ENCODE peak calls at places on chromosomes 2 and 18, in eight cellular contexts. Q is stomach, B is body of pancreas, V is GM12891, M is ovary, D is NB4, G is endothelial cell of umbilical vein, H is HepG2. N is an unnamed sample.

GRCh38 chr2:222468338-222468737 is 44.0 kb downstream of the SGPP2 start:
- DNase-seq in Q (peak), B (peak), V (no peak), M (peak), D (no peak), G (peak), H (peak), N (no peak)

GRCh38 chr2:67854103-67854502 is 208.7 kb downstream of the C1D start:
- DNase-seq in Q (no peak), B (no peak), V (no peak), M (no peak), D (no peak), G (no peak), H (no peak), N (no peak)

GRCh38 chr2:16726147-16726546 is 60.5 kb upstream of the CYRIA start:
- DNase-seq in Q (no peak), B (no peak), V (no peak), M (no peak), D (no peak), G (no peak), H (no peak), N (no peak)

GRCh38 chr2:176121377-176122111 is 975 bp upstream of the HOXD9 start:
- DNase-seq in Q (no peak), B (no peak), V (no peak), M (no peak), D (no peak), G (no peak), H (no peak), N (no peak)

GRCh38 chr2:54456526-54457325 is 599 bp downstream of the SPTBN1 start:
- DNase-seq in Q (no peak), B (peak), V (peak), M (peak), D (peak), G (peak), H (peak), N (peak)

GRCh38 chr18:51051105-51051712 is 21.2 kb downstream of the SMAD4 start:
- DNase-seq in Q (no peak), B (no peak), V (no peak), M (no peak), D (peak), G (peak), H (peak), N (no peak)

GRCh38 chr18:22828171-22828570 is 105.0 kb upstream of the RBBP8 start:
- DNase-seq in Q (no peak), B (no peak), V (no peak), M (no peak), D (no peak), G (no peak), H (no peak), N (no peak)

GRCh38 chr18:46732801-46733200 is 24.1 kb downstream of the ST8SIA5 start:
- DNase-seq in Q (no peak), B (no peak), V (no peak), M (no peak), D (no peak), G (no peak), H (no peak), N (no peak)

GRCh38 chr2:100812141-100812540 is 7.8 kb upstream of the NPAS2 start:
- DNase-seq in Q (no peak), B (no peak), V (no peak), M (no peak), D (no peak), G (no peak), H (no peak), N (no peak)

GRCh38 chr2:111945444-111946293 is 47.3 kb downstream of the MERTK start:
- DNase-seq in Q (no peak), B (no peak), V (no peak), M (no peak), D (no peak), G (no peak), H (peak), N (no peak)

GRCh38 chr2:164314148-164314547 is 307.1 kb downstream of the GRB14 start:
- DNase-seq in Q (no peak), B (peak), V (no peak), M (no peak), D (no peak), G (no peak), H (no peak), N (no peak)

GRCh38 chr2:9675369-9676351 is 44.9 kb upstream of the YWHAQ start:
- DNase-seq in Q (no peak), B (no peak), V (no peak), M (no peak), D (peak), G (peak), H (no peak), N (peak)

GRCh38 chr2:132911726-132912724 is 242.0 kb upstream of the LYPD1 start:
- DNase-seq in Q (no peak), B (peak), V (no peak), M (peak), D (no peak), G (no peak), H (no peak), N (no peak)

GRCh38 chr18:39453882-39454281 is 1888.3 kb upstream of the CELF4 start:
- DNase-seq in Q (no peak), B (no peak), V (no peak), M (no peak), D (no peak), G (peak), H (peak), N (no peak)

GRCh38 chr18:13136056-13136688 is 82.4 kb upstream of the LDLRAD4 start:
- DNase-seq in Q (no peak), B (no peak), V (peak), M (no peak), D (peak), G (no peak), H (no peak), N (no peak)

GRCh38 chr2:164840930-164841718 is 499 bp downstream of the COBLL1 start:
- DNase-seq in Q (peak), B (peak), V (peak), M (peak), D (peak), G (peak), H (peak), N (peak)

GRCh38 chr2:54176577-54176976 is 61.2 kb downstream of the ACYP2 start:
- DNase-seq in Q (no peak), B (peak), V (no peak), M (peak), D (peak), G (peak), H (peak), N (peak)

GRCh38 chr18:25001803-25002202 is 350.2 kb downstream of the ZNF521 start:
- DNase-seq in Q (no peak), B (no peak), V (no peak), M (no peak), D (no peak), G (peak), H (no peak), N (no peak)

GRCh38 chr2:216090369-216090786 is 8.7 kb downstream of the TMEM169 start:
- DNase-seq in Q (no peak), B (no peak), V (no peak), M (no peak), D (no peak), G (no peak), H (no peak), N (no peak)

GRCh38 chr2:25279091-25279651 is 62.6 kb downstream of the DNMT3A start:
- DNase-seq in Q (peak), B (peak), V (peak), M (peak), D (peak), G (peak), H (no peak), N (no peak)

GRCh38 chr2:122705751-122706150 is 950.3 kb downstream of the TSN start:
- DNase-seq in Q (no peak), B (no peak), V (no peak), M (no peak), D (no peak), G (no peak), H (no peak), N (no peak)

GRCh38 chr2:137846993-137847392 is 117.3 kb upstream of the HNMT start:
- DNase-seq in Q (no peak), B (no peak), V (no peak), M (no peak), D (no peak), G (no peak), H (no peak), N (no peak)

GRCh38 chr2:151576080-151576479 is 158.2 kb downstream of the NEB start:
- DNase-seq in Q (no peak), B (no peak), V (no peak), M (no peak), D (no peak), G (no peak), H (no peak), N (no peak)

GRCh38 chr2:31052284-31052683 is 86.0 kb downstream of the GALNT14 start:
- DNase-seq in Q (no peak), B (no peak), V (no peak), M (no peak), D (no peak), G (no peak), H (no peak), N (no peak)

GRCh38 chr2:36459725-36460137 is 104.2 kb downstream of the CRIM1 start:
- DNase-seq in Q (peak), B (peak), V (no peak), M (no peak), D (peak), G (peak), H (peak), N (no peak)

DNA sequence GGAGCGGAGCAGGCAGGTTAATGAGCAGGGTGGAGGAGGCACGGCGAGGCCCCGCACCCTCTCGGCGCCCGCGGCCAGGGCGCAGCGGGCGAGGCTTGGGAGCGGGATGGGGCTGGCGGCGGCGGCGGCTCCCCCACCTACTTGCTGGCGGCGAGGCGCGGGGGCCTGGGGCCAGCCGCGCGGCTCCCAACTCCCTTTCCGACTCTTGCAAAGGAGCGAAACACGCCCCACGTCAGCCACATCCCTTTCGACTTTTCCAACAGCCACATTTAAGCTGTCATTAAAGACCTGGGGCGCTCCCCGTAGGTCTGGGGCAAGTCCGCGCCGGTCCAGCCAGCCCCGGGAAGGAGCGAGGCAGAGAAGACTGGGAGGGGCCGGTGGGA is 741 bp upstream of the KCTD1 start:
- DNase-seq in Q (peak), B (peak), V (peak), M (no peak), D (peak), G (peak), H (no peak), N (no peak)
- TF ChIP-seq POLR2A in Q (no peak), B (no peak), V (no peak), M (no peak), D (no peak), G (no peak), H (no peak), N (peak)

GRCh38 chr2:233354500-233354924 is 218 bp downstream of the DGKD start:
- DNase-seq in Q (no peak), B (no peak), V (no peak), M (no peak), D (no peak), G (no peak), H (no peak), N (no peak)
- TF ChIP-seq POLR2A in Q (no peak), B (no peak), V (no peak), M (no peak), D (peak), G (peak), H (peak), N (peak)

DNA sequence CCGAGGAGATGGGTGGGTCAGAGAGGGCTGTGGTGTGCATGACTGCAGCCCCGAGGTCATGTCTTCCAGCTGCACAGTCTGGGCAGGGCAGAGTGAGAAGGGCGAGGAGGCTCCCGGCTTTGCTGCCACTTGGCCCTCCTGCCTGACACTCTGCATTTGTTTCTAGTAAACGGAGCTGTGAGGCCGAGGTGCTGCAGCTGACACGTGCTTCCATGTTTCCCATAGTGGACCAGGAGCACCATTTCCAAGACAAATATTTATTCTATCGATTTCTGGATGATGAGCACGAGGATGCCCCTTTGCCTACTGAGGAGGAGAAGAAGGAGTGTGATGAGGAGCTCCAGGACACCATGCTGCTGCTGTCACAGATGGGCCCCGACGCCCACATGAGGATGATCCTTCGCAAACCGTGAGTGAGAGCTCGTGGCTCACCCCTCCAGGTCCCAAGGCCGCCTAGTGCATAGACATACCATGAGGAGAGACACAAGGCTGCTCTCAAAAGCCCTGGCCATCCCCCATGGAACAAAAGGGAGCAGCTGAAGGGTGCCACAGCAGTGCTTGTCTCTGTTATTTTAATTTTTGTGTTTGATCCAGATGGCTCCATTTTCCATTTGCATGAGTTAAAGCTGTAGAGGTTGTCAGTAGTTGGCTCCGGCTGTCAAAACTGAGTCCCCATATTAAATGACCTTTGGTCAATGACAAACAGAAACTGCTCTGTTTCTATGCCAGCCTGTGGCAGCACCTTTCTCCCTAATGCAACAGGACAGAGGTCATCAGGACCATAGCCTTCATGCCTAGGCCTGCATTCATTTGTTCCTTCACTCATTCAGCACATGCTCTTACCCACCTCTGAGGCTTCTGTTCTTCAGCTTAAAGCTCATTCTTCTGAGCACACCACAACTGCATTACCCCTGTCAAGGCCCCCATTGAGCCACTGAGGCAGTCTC is 108.3 kb upstream of the MAP3K20 start:
- DNase-seq in Q (no peak), B (no peak), V (no peak), M (no peak), D (no peak), G (no peak), H (peak), N (no peak)
- TF ChIP-seq POLR2A in Q (no peak), B (no peak), V (no peak), M (no peak), D (no peak), G (no peak), H (no peak), N (no peak)

GRCh38 chr2:200587007-200587616 is 1.3 kb downstream of the AOX1 start:
- DNase-seq in Q (no peak), B (peak), V (no peak), M (no peak), D (no peak), G (no peak), H (no peak), N (no peak)

GRCh38 chr2:200585340-200585729 is 479 bp upstream of the AOX1 start:
- DNase-seq in Q (no peak), B (no peak), V (no peak), M (no peak), D (no peak), G (no peak), H (no peak), N (no peak)

GRCh38 chr2:200584639-200585038 is 1.2 kb upstream of the AOX1 start:
- DNase-seq in Q (no peak), B (no peak), V (no peak), M (no peak), D (no peak), G (no peak), H (no peak), N (no peak)

GRCh38 chr2:200586644-200586975 is 796 bp downstream of the AOX1 start:
- DNase-seq in Q (no peak), B (no peak), V (no peak), M (no peak), D (no peak), G (no peak), H (no peak), N (no peak)

GRCh38 chr2:200585730-200586643 is at the start of gene AOX1:
- DNase-seq in Q (peak), B (peak), V (peak), M (peak), D (no peak), G (peak), H (peak), N (no peak)
- TF ChIP-seq POLR2A in Q (no peak), B (no peak), V (no peak), M (peak), D (no peak), G (no peak), H (peak), N (no peak)

DNA sequence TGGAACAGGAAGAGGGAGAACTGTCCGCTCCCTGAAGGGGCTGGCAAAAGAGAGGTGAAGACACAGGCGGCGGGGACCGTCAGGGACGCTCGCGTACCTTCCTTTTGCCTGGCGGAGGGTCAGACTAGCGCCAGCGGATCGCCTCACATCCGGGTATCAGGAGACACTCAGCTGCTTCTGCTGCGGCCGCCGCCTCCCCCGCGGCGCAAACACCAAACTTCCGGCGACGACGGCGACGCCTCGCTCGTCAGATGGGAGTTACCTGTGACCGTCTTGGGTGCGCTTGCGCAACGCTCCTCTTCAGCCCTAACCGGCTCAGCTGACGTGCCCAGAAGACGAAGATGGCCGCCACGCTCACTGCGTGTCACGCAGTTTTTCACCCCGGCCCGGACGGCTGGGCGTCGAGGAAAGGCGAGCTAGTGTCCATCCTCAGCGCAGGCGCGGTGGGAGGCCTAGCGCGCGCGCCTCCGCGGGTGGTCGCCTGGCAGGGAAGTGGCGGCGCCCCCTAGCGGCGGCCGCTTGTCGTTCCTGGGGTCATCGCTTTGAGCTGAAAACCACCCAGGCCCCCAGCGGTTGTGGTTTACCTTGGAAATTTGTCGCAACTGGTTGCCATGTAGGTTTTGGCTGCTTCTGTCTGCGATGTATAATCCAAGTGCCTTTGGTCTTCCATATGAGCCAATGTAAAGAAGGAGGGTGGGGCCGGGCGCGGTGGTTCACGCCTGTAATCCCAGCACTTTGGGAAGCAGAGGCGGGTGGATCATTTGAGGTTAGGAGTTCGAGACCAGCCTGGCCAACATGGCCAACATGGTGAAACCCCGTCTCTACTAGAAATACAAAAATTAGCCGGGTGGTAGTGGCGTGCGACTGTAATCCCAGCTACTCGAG is at the start of gene ESCO1:
- DNase-seq in Q (peak), B (peak), V (peak), M (peak), D (peak), G (peak), H (peak), N (peak)
- TF ChIP-seq POLR2A in Q (no peak), B (peak), V (peak), M (peak), D (peak), G (peak), H (peak), N (peak)

GRCh38 chr2:240433973-240434727 is 1.3 kb upstream of the GPC1 start:
- DNase-seq in Q (no peak), B (peak), V (no peak), M (peak), D (peak), G (peak), H (no peak), N (peak)
- TF ChIP-seq POLR2A in Q (no peak), B (no peak), V (no peak), M (no peak), D (no peak), G (no peak), H (no peak), N (peak)

DNA sequence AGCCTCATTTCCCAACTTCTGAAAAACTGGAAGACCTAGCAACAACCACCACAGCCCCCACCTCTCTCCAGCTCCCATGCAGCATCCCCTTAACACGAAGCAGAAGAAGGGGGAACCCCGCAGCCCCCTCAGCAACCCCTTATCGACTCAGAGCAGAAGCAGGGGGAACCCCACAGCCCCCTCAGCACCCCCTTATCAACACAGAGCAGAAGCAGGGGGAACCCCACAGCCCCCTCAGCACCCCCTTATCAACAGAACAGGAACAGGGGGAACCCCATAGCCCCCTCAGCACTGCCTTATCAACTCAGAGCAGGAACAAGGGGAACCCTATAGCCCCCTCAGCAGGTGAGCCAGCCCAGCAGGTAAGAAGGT is 6.7 kb downstream of the SLC66A2 start:
- DNase-seq in Q (peak), B (no peak), V (no peak), M (peak), D (no peak), G (no peak), H (no peak), N (no peak)
- TF ChIP-seq POLR2A in Q (no peak), B (no peak), V (no peak), M (no peak), D (no peak), G (no peak), H (no peak), N (no peak)

DNA sequence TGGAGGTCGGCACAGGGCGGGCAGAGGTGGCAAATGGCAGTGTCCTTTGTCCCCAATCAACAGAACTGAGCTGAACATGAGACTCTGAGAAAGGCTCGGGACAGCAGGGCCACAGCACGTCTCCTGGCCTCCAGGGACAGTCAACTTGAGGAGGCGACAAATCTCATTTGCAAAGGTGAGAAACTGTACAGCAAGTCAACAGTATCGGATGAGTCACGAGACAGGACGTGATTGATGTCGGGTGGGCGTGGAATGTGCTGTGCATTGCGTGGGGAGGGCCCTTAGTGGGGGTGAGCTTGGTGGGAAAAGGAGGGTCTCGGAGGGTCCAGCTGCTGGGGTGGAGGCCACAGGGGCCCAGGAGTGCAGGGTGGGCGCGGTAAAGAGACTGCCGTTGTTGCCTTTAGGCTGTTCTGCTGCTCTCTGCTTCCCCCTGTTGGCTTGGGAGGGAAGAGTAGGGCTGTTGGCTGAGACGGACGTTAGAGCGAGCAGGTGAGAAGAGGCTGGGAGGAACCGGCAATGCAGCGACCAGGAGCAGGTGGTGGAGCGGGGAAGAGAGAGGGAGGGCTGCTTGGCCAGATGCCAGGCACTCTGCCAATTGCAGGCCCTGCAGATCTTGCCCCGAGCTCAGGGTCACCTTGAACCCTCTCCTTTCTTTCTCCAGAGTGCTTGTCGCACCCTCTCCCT is 164.3 kb downstream of the BCL2 start:
- DNase-seq in Q (peak), B (peak), V (no peak), M (no peak), D (peak), G (peak), H (peak), N (peak)
- TF ChIP-seq POLR2A in Q (no peak), B (no peak), V (peak), M (no peak), D (no peak), G (no peak), H (no peak), N (no peak)

N was measured in H54.